ENCODE peak calls at places on chromosomes 2 and 18, in five cellular contexts. One of them, this sample, is unnamed.

GRCh38 chr18:36441872-36442271 is 144.4 kb downstream of the FHOD3 start:
- DNase-seq in heart left ventricle: no peak
- DNase-seq in epithelial cell of esophagus: peak
- DNase-seq in ovary: peak
- DNase-seq in HL-60: no peak
- DNase-seq in this sample: no peak

GRCh38 chr2:99975386-99975785 is 167.0 kb downstream of the AFF3 start:
- DNase-seq in HL-60: no peak
- DNase-seq in heart left ventricle: no peak
- DNase-seq in epithelial cell of esophagus: peak
- DNase-seq in ovary: no peak
- DNase-seq in this sample: no peak

GRCh38 chr2:207073791-207074678 is 91.7 kb downstream of the KLF7 start:
- DNase-seq in HL-60: no peak
- DNase-seq in ovary: peak
- DNase-seq in epithelial cell of esophagus: no peak
- DNase-seq in heart left ventricle: no peak
- DNase-seq in this sample: no peak

GRCh38 chr2:36482576-36483214 is 115.3 kb downstream of the FEZ2 start:
- DNase-seq in epithelial cell of esophagus: peak
- DNase-seq in ovary: no peak
- DNase-seq in heart left ventricle: no peak
- DNase-seq in HL-60: no peak
- DNase-seq in this sample: no peak

GRCh38 chr2:238161291-238162051 is 2.7 kb downstream of the ERFE start:
- DNase-seq in ovary: no peak
- DNase-seq in HL-60: no peak
- DNase-seq in epithelial cell of esophagus: no peak
- DNase-seq in heart left ventricle: no peak
- DNase-seq in this sample: no peak

GRCh38 chr2:237227190-237227988 is 141.7 kb downstream of the COPS8 start:
- DNase-seq in ovary: no peak
- DNase-seq in HL-60: no peak
- DNase-seq in epithelial cell of esophagus: peak
- DNase-seq in heart left ventricle: no peak
- DNase-seq in this sample: no peak

GRCh38 chr2:211062213-211062612 is 505.8 kb downstream of the CPS1 start:
- DNase-seq in HL-60: no peak
- DNase-seq in epithelial cell of esophagus: no peak
- DNase-seq in ovary: no peak
- DNase-seq in heart left ventricle: no peak
- DNase-seq in this sample: no peak

GRCh38 chr2:171139860-171140259 is 20.8 kb downstream of the TLK1 start:
- DNase-seq in heart left ventricle: no peak
- DNase-seq in ovary: no peak
- DNase-seq in HL-60: no peak
- DNase-seq in epithelial cell of esophagus: no peak
- DNase-seq in this sample: no peak

GRCh38 chr18:76351961-76352581 is 143.0 kb downstream of the ZNF516 start:
- DNase-seq in epithelial cell of esophagus: no peak
- DNase-seq in heart left ventricle: no peak
- DNase-seq in HL-60: no peak
- DNase-seq in ovary: peak
- DNase-seq in this sample: peak

GRCh38 chr2:85259101-85259590 is 68.6 kb downstream of the TGOLN2 start:
- DNase-seq in ovary: no peak
- DNase-seq in HL-60: no peak
- DNase-seq in epithelial cell of esophagus: peak
- DNase-seq in heart left ventricle: peak
- DNase-seq in this sample: peak

GRCh38 chr2:226794077-226794670 is 5.4 kb downstream of the IRS1 start:
- DNase-seq in ovary: no peak
- DNase-seq in epithelial cell of esophagus: peak
- DNase-seq in HL-60: no peak
- DNase-seq in heart left ventricle: no peak
- DNase-seq in this sample: no peak

GRCh38 chr2:214699236-214699635 is 110.2 kb downstream of the BARD1 start:
- DNase-seq in ovary: no peak
- DNase-seq in heart left ventricle: no peak
- DNase-seq in epithelial cell of esophagus: peak
- DNase-seq in HL-60: no peak
- DNase-seq in this sample: no peak

GRCh38 chr2:227933891-227934290 is 62.5 kb downstream of the DAW1 start:
- DNase-seq in HL-60: no peak
- DNase-seq in ovary: no peak
- DNase-seq in heart left ventricle: no peak
- DNase-seq in epithelial cell of esophagus: no peak
- DNase-seq in this sample: no peak

GRCh38 chr2:25400576-25401241 is 59.0 kb upstream of the DNMT3A start:
- DNase-seq in heart left ventricle: no peak
- DNase-seq in HL-60: no peak
- DNase-seq in epithelial cell of esophagus: no peak
- DNase-seq in ovary: no peak
- DNase-seq in this sample: no peak

GRCh38 chr2:18650221-18650620 is 60.9 kb upstream of the NT5C1B start:
- DNase-seq in ovary: no peak
- DNase-seq in heart left ventricle: no peak
- DNase-seq in epithelial cell of esophagus: no peak
- DNase-seq in HL-60: no peak
- DNase-seq in this sample: no peak

GRCh38 chr2:155223781-155224406 is 525.4 kb downstream of the KCNJ3 start:
- DNase-seq in epithelial cell of esophagus: peak
- DNase-seq in HL-60: no peak
- DNase-seq in heart left ventricle: no peak
- DNase-seq in ovary: no peak
- DNase-seq in this sample: no peak

GRCh38 chr2:74863802-74864248 is 29.9 kb downstream of the HK2 start:
- DNase-seq in ovary: no peak
- DNase-seq in HL-60: no peak
- DNase-seq in epithelial cell of esophagus: no peak
- DNase-seq in heart left ventricle: no peak
- DNase-seq in this sample: no peak

DNA sequence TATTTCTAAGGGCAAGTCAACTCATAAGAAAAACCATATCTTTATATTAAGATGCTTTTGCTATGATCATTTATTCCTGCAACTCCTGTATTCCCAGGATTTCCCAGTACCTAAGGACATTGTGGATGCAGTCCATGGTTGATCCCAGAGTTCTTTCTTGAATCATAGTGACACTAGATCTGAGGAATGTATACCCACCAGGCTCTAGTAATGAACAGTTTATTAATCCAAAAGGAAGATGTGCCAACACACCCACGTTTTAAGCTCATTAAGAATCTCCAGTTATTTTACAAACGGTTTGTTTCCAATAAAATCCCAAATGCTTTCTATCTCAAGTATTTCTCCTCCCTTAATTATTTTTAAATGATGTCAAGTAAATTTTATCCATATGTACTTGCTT is 210.8 kb upstream of the ZEB2 start:
- DNase-seq in epithelial cell of esophagus: no peak
- DNase-seq in HL-60: no peak
- DNase-seq in heart left ventricle: no peak
- DNase-seq in ovary: no peak
- DNase-seq in this sample: no peak
- TF ChIP-seq CTCF in epithelial cell of esophagus: no peak
- TF ChIP-seq CTCF in HL-60: no peak
- TF ChIP-seq CTCF in heart left ventricle: no peak
- TF ChIP-seq CTCF in ovary: no peak
- TF ChIP-seq CTCF in this sample: no peak

DNA sequence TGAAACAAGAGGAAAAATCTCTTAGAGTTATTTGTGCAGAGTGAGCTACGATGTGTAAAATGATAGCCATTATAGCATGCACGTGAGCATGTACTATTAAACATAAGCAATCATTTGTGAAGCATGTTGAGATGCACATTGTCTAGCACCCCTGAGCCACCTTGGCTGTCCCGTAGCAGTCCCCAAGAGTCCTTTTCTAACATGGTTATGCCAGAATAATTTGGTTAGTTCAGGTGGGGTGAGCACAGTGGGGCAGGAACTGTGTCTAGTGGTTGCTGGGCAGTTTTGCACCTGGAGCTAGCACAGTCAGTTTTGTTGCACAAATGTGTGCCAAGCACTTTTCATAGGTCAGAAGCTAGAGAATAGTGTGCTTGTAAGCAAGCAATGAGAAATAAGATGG is 809.8 kb downstream of the RNF144A start:
- DNase-seq in heart left ventricle: no peak
- DNase-seq in HL-60: no peak
- DNase-seq in epithelial cell of esophagus: no peak
- DNase-seq in ovary: no peak
- DNase-seq in this sample: no peak
- TF ChIP-seq CTCF in heart left ventricle: no peak
- TF ChIP-seq CTCF in HL-60: no peak
- TF ChIP-seq CTCF in epithelial cell of esophagus: no peak
- TF ChIP-seq CTCF in ovary: no peak
- TF ChIP-seq CTCF in this sample: no peak

DNA sequence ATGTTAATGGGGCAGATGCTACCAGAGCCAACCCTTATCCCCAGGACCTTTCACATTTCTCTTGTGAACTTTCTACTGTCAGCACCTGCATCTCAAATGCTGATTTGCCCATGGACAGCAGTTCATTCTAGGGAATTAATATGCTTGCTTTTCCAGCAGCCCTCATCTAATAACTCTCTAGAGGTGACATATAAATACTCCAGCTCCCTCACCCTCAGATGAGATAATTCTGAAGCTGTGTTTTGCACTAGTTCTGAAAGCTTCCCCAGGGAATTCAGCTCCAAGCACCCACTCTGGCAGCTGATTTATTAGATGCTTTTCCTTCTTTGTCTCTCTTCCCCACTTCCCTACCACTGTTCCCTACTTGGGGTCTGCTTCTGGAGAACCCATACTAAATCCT is 62.1 kb downstream of the PLCL1 start:
- DNase-seq in HL-60: no peak
- DNase-seq in heart left ventricle: no peak
- DNase-seq in ovary: no peak
- DNase-seq in epithelial cell of esophagus: no peak
- DNase-seq in this sample: no peak
- TF ChIP-seq CTCF in HL-60: no peak
- TF ChIP-seq CTCF in heart left ventricle: no peak
- TF ChIP-seq CTCF in ovary: no peak
- TF ChIP-seq CTCF in epithelial cell of esophagus: no peak
- TF ChIP-seq CTCF in this sample: no peak

DNA sequence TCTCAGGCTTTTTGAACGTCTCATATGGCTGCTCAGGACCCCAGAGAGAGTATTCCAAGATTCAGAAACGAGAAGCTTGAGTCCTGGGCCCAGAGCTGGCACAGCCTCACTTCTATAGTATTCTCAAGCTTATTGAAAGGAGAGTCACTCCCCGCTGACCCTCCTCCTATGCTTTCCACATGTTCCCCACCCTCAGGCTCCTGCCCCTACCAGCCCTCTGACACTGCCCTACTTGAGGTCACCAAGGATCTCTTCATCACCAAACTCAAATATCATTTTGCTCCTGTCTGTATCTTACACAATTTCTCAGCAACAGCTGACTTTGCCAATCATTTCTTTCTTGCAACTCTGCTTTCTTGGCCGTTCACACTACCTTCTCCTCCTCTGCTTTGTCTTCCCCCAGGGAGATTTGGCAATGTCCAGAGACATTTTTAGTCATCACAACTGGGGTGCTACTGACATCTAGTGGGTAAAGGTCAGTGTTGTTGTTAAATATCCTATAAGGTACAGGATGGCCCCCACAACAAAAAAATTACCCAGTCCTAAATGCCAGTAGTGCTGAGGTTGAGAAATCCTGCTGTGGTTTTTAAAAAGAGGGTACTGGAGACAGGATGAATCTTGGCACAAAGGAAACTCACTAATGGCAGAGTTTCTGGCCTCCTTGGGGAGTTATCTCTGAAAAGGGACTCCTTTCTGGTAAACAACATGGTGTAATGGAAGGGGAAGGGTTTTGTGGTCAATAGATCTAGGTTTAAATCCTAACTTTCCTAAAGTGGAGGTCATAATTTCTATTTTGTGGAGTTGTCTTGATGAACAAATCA is 26.9 kb upstream of the INSIG2 start:
- DNase-seq in HL-60: peak
- DNase-seq in heart left ventricle: no peak
- DNase-seq in epithelial cell of esophagus: peak
- DNase-seq in ovary: no peak
- DNase-seq in this sample: no peak
- TF ChIP-seq CTCF in HL-60: peak
- TF ChIP-seq CTCF in heart left ventricle: peak
- TF ChIP-seq CTCF in epithelial cell of esophagus: peak
- TF ChIP-seq CTCF in ovary: no peak
- TF ChIP-seq CTCF in this sample: no peak

DNA sequence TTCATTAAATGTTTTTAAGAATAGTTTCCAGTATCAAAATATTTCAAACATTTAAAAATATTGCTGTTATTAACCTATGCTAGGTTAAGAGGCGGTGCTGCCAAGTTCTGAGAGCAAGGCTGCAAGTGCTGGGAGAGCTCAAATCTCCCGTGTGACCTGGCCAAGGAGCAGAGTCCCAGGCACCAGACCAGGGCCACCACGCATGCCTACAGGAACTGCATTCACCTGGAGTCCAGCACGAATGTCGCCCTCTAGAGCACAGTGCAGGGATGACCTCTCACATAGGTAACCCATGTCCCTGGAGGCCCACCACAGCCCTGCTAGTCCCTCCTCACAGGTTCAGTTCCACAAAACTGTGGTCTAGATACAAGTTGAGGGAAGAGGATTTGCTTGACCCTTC is 120.4 kb upstream of the POU3F3 start:
- DNase-seq in ovary: no peak
- DNase-seq in epithelial cell of esophagus: peak
- DNase-seq in heart left ventricle: no peak
- DNase-seq in HL-60: peak
- DNase-seq in this sample: no peak
- TF ChIP-seq CTCF in ovary: no peak
- TF ChIP-seq CTCF in epithelial cell of esophagus: peak
- TF ChIP-seq CTCF in heart left ventricle: peak
- TF ChIP-seq CTCF in HL-60: peak
- TF ChIP-seq CTCF in this sample: peak

DNA sequence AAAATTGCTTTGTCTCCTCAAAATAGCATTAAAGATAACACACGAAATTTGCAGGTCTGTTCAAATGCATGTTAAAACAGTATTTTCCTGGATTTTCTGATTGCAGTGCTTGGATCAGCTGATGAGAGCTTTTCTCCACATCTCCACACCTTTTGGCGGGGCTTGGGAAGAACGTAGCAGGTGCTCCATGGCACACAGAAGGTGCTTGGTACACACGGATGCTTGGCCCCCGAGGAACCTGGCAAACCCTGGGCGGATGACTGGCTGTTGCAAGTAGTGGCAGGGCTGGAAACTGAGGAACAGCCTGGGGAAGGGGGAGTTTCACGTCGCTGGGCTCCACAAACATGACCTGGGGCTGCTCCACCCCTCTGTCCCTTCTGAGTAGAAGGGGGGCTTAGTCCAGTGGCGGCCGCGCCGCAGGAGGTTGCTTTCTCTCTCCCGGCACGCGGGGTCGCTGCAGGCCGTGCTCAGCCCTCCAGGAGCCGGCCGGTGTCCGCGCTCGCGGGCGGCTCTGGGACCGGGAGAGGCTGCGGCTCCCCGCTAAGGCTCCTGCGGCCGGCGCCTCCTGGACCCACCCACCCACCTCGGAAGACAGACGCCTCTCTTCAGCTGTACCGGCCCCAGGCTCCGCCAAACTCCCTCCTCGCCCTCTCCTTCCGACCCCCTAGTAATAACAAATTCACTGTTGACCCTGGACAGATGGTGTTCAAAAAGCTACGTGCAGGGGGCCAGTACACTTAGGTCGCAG is 69.3 kb downstream of the MARCO start:
- DNase-seq in ovary: peak
- DNase-seq in epithelial cell of esophagus: peak
- DNase-seq in HL-60: no peak
- DNase-seq in heart left ventricle: peak
- DNase-seq in this sample: peak
- TF ChIP-seq CTCF in ovary: peak
- TF ChIP-seq CTCF in epithelial cell of esophagus: peak
- TF ChIP-seq CTCF in HL-60: peak
- TF ChIP-seq CTCF in heart left ventricle: peak
- TF ChIP-seq CTCF in this sample: peak

GRCh38 chr2:168456526-168457176 is 579 bp downstream of the CERS6 start:
- DNase-seq in ovary: peak
- DNase-seq in epithelial cell of esophagus: peak
- DNase-seq in HL-60: no peak
- DNase-seq in heart left ventricle: peak
- DNase-seq in this sample: peak
- TF ChIP-seq CTCF in ovary: no peak
- TF ChIP-seq CTCF in epithelial cell of esophagus: no peak
- TF ChIP-seq CTCF in HL-60: no peak
- TF ChIP-seq CTCF in heart left ventricle: no peak
- TF ChIP-seq CTCF in this sample: no peak

This sample was measured in nephron progenitor cell.